ENCODE peak calls at places on chromosomes 12 and 14, in eight cellular contexts. One of them, this sample, is unnamed.

GRCh38 chr12:43069768-43070221 is 480.2 kb upstream of the PRICKLE1 start:
- DNase-seq in lower leg skin: no peak
- DNase-seq in PC-3: no peak
- DNase-seq in colonic mucosa: no peak
- DNase-seq in kidney: no peak
- DNase-seq in NB4: no peak
- DNase-seq in fibroblast of mammary gland: peak
- DNase-seq in fibroblast of pulmonary artery: peak
- DNase-seq in this sample: no peak

GRCh38 chr12:131747771-131748170 is 36.9 kb downstream of the SFSWAP start:
- DNase-seq in PC-3: no peak
- DNase-seq in NB4: no peak
- DNase-seq in fibroblast of pulmonary artery: no peak
- DNase-seq in fibroblast of mammary gland: no peak
- DNase-seq in kidney: no peak
- DNase-seq in colonic mucosa: no peak
- DNase-seq in lower leg skin: no peak
- DNase-seq in this sample: no peak

GRCh38 chr14:63045234-63045611 is at the start of gene KCNH5:
- DNase-seq in fibroblast of pulmonary artery: peak
- DNase-seq in colonic mucosa: no peak
- DNase-seq in fibroblast of mammary gland: peak
- DNase-seq in PC-3: peak
- DNase-seq in NB4: no peak
- DNase-seq in kidney: no peak
- DNase-seq in lower leg skin: no peak
- DNase-seq in this sample: no peak

GRCh38 chr14:24291446-24292117 is 8.0 kb downstream of the DHRS1 start:
- DNase-seq in PC-3: no peak
- DNase-seq in fibroblast of mammary gland: no peak
- DNase-seq in lower leg skin: no peak
- DNase-seq in NB4: no peak
- DNase-seq in fibroblast of pulmonary artery: no peak
- DNase-seq in colonic mucosa: no peak
- DNase-seq in kidney: no peak
- DNase-seq in this sample: no peak

GRCh38 chr12:76462668-76463224 is 96.8 kb downstream of the OSBPL8 start:
- DNase-seq in fibroblast of pulmonary artery: no peak
- DNase-seq in fibroblast of mammary gland: no peak
- DNase-seq in lower leg skin: no peak
- DNase-seq in PC-3: no peak
- DNase-seq in NB4: no peak
- DNase-seq in colonic mucosa: no peak
- DNase-seq in kidney: no peak
- DNase-seq in this sample: no peak

GRCh38 chr14:94282991-94283723 is 9.9 kb downstream of the SERPINA10 start:
- DNase-seq in fibroblast of mammary gland: no peak
- DNase-seq in fibroblast of pulmonary artery: no peak
- DNase-seq in kidney: no peak
- DNase-seq in colonic mucosa: no peak
- DNase-seq in PC-3: no peak
- DNase-seq in NB4: no peak
- DNase-seq in lower leg skin: no peak
- DNase-seq in this sample: no peak

GRCh38 chr12:108653082-108653516 is 19.4 kb upstream of the SELPLG start:
- DNase-seq in fibroblast of mammary gland: no peak
- DNase-seq in kidney: no peak
- DNase-seq in colonic mucosa: no peak
- DNase-seq in lower leg skin: no peak
- DNase-seq in fibroblast of pulmonary artery: no peak
- DNase-seq in PC-3: no peak
- DNase-seq in NB4: no peak
- DNase-seq in this sample: no peak

GRCh38 chr14:85528080-85528881 is 1.7 kb upstream of the FLRT2 start:
- DNase-seq in NB4: no peak
- DNase-seq in kidney: no peak
- DNase-seq in colonic mucosa: peak
- DNase-seq in PC-3: peak
- DNase-seq in lower leg skin: no peak
- DNase-seq in fibroblast of pulmonary artery: peak
- DNase-seq in fibroblast of mammary gland: peak
- DNase-seq in this sample: no peak

GRCh38 chr12:102960766-102961487 is 3.5 kb downstream of the ASCL1 start:
- DNase-seq in NB4: no peak
- DNase-seq in lower leg skin: no peak
- DNase-seq in fibroblast of pulmonary artery: no peak
- DNase-seq in PC-3: no peak
- DNase-seq in kidney: no peak
- DNase-seq in fibroblast of mammary gland: no peak
- DNase-seq in colonic mucosa: no peak
- DNase-seq in this sample: no peak

GRCh38 chr12:5022465-5023061 is 21.1 kb upstream of the KCNA5 start:
- DNase-seq in NB4: peak
- DNase-seq in fibroblast of mammary gland: peak
- DNase-seq in kidney: no peak
- DNase-seq in PC-3: peak
- DNase-seq in fibroblast of pulmonary artery: peak
- DNase-seq in lower leg skin: peak
- DNase-seq in colonic mucosa: peak
- DNase-seq in this sample: peak

GRCh38 chr14:38838049-38838978 is 264.7 kb downstream of the SEC23A start:
- DNase-seq in PC-3: no peak
- DNase-seq in lower leg skin: no peak
- DNase-seq in kidney: peak
- DNase-seq in fibroblast of pulmonary artery: no peak
- DNase-seq in fibroblast of mammary gland: no peak
- DNase-seq in colonic mucosa: peak
- DNase-seq in NB4: no peak
- DNase-seq in this sample: no peak

GRCh38 chr14:93045211-93045674 is 70.5 kb downstream of the ITPK1 start:
- DNase-seq in NB4: no peak
- DNase-seq in fibroblast of pulmonary artery: no peak
- DNase-seq in fibroblast of mammary gland: no peak
- DNase-seq in PC-3: no peak
- DNase-seq in lower leg skin: no peak
- DNase-seq in kidney: no peak
- DNase-seq in colonic mucosa: no peak
- DNase-seq in this sample: no peak

GRCh38 chr14:85122690-85123089 is 407.3 kb upstream of the FLRT2 start:
- DNase-seq in lower leg skin: no peak
- DNase-seq in NB4: no peak
- DNase-seq in fibroblast of mammary gland: peak
- DNase-seq in kidney: no peak
- DNase-seq in PC-3: peak
- DNase-seq in colonic mucosa: no peak
- DNase-seq in fibroblast of pulmonary artery: peak
- DNase-seq in this sample: no peak

GRCh38 chr14:37791384-37792036 is 196.1 kb downstream of the TTC6 start:
- DNase-seq in NB4: no peak
- DNase-seq in fibroblast of pulmonary artery: no peak
- DNase-seq in colonic mucosa: no peak
- DNase-seq in lower leg skin: no peak
- DNase-seq in kidney: no peak
- DNase-seq in fibroblast of mammary gland: no peak
- DNase-seq in PC-3: no peak
- DNase-seq in this sample: no peak

GRCh38 chr14:75247286-75247922 is 31.2 kb upstream of the FOS start:
- DNase-seq in lower leg skin: no peak
- DNase-seq in NB4: no peak
- DNase-seq in fibroblast of pulmonary artery: no peak
- DNase-seq in kidney: peak
- DNase-seq in colonic mucosa: no peak
- DNase-seq in PC-3: no peak
- DNase-seq in fibroblast of mammary gland: no peak
- DNase-seq in this sample: peak

GRCh38 chr14:80005561-80005960 is 205.7 kb downstream of the DIO2 start:
- DNase-seq in fibroblast of pulmonary artery: no peak
- DNase-seq in NB4: no peak
- DNase-seq in PC-3: no peak
- DNase-seq in lower leg skin: no peak
- DNase-seq in colonic mucosa: no peak
- DNase-seq in fibroblast of mammary gland: no peak
- DNase-seq in kidney: no peak
- DNase-seq in this sample: no peak

GRCh38 chr12:30146561-30146960 is 362.8 kb upstream of the TMTC1 start:
- DNase-seq in fibroblast of pulmonary artery: no peak
- DNase-seq in lower leg skin: no peak
- DNase-seq in PC-3: no peak
- DNase-seq in kidney: no peak
- DNase-seq in colonic mucosa: no peak
- DNase-seq in fibroblast of mammary gland: no peak
- DNase-seq in NB4: no peak
- DNase-seq in this sample: no peak

GRCh38 chr14:35594616-35595015 is 60.7 kb downstream of the INSM2 start:
- DNase-seq in colonic mucosa: no peak
- DNase-seq in PC-3: no peak
- DNase-seq in fibroblast of pulmonary artery: peak
- DNase-seq in NB4: no peak
- DNase-seq in lower leg skin: no peak
- DNase-seq in fibroblast of mammary gland: no peak
- DNase-seq in kidney: no peak
- DNase-seq in this sample: no peak
- TF ChIP-seq CTCF in colonic mucosa: no peak
- TF ChIP-seq CTCF in PC-3: no peak
- TF ChIP-seq CTCF in fibroblast of pulmonary artery: no peak
- TF ChIP-seq CTCF in NB4: no peak
- TF ChIP-seq CTCF in lower leg skin: no peak
- TF ChIP-seq CTCF in fibroblast of mammary gland: no peak
- TF ChIP-seq CTCF in kidney: no peak
- TF ChIP-seq CTCF in this sample: no peak

GRCh38 chr14:103725001-103725682 is 9.5 kb downstream of the ZFYVE21 start:
- DNase-seq in NB4: no peak
- DNase-seq in kidney: no peak
- DNase-seq in lower leg skin: no peak
- DNase-seq in colonic mucosa: no peak
- DNase-seq in fibroblast of mammary gland: no peak
- DNase-seq in fibroblast of pulmonary artery: no peak
- DNase-seq in PC-3: no peak
- DNase-seq in this sample: no peak

GRCh38 chr14:103725739-103726395 is 10.3 kb downstream of the ZFYVE21 start:
- DNase-seq in fibroblast of pulmonary artery: no peak
- DNase-seq in kidney: no peak
- DNase-seq in fibroblast of mammary gland: no peak
- DNase-seq in lower leg skin: no peak
- DNase-seq in PC-3: no peak
- DNase-seq in NB4: no peak
- DNase-seq in colonic mucosa: no peak
- DNase-seq in this sample: no peak

GRCh38 chr14:103728141-103728540 is 12.5 kb downstream of the ZFYVE21 start:
- DNase-seq in colonic mucosa: no peak
- DNase-seq in PC-3: no peak
- DNase-seq in fibroblast of pulmonary artery: no peak
- DNase-seq in kidney: peak
- DNase-seq in fibroblast of mammary gland: no peak
- DNase-seq in lower leg skin: no peak
- DNase-seq in NB4: no peak
- DNase-seq in this sample: no peak

GRCh38 chr14:103727313-103728000 is 11.8 kb downstream of the ZFYVE21 start:
- DNase-seq in fibroblast of mammary gland: no peak
- DNase-seq in PC-3: no peak
- DNase-seq in NB4: no peak
- DNase-seq in colonic mucosa: peak
- DNase-seq in lower leg skin: no peak
- DNase-seq in fibroblast of pulmonary artery: no peak
- DNase-seq in kidney: peak
- DNase-seq in this sample: no peak

DNA sequence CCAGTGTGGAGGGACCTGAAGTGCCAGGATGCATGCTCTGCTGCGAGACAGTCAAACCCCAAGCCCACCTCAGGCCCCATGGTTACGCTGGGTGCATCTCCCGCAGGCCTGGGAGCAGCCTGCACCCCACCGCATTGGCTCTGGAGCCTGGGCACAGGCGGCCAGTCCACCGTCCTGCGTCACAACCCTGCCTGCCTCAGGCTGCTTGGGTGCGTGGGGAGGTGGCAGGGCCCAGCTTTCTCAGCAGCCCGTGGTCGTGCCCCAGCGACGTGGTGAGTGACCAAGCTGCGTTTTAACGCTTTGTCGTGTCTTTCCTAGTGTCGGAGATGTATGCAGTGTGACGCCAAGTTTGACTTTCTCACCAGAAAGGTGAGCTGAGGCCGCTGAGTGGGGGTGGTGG is 10.9 kb downstream of the ZFYVE21 start:
- DNase-seq in fibroblast of mammary gland: no peak
- DNase-seq in NB4: no peak
- DNase-seq in colonic mucosa: no peak
- DNase-seq in fibroblast of pulmonary artery: no peak
- DNase-seq in lower leg skin: no peak
- DNase-seq in PC-3: no peak
- DNase-seq in kidney: no peak
- DNase-seq in this sample: no peak
- H3K4me3 ChIP-seq in fibroblast of mammary gland: no peak
- H3K4me3 ChIP-seq in NB4: no peak
- H3K4me3 ChIP-seq in colonic mucosa: no peak
- H3K4me3 ChIP-seq in fibroblast of pulmonary artery: no peak
- H3K4me3 ChIP-seq in lower leg skin: no peak
- H3K4me3 ChIP-seq in PC-3: no peak
- H3K4me3 ChIP-seq in kidney: no peak
- H3K4me3 ChIP-seq in this sample: no peak

DNA sequence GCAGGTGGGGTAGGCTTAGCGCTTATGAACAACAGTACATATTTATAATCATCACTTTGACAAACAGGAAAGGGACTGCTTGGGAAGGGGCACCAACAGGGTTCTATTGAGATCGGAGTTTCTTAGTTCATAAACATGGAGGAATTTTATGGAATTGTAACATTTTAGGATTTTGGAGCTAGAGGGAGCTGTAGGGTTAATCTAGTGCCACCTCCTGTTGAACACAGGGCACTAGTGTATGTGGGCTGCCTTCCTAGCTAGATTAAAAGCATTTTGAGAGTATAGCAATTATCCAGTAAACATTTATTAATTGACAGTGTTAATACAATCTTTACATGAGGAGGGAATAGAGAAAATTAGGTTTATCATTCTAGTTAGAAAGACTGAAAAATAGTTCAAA is 23.1 kb upstream of the TBC1D30 start:
- DNase-seq in lower leg skin: no peak
- DNase-seq in colonic mucosa: no peak
- DNase-seq in fibroblast of pulmonary artery: no peak
- DNase-seq in NB4: no peak
- DNase-seq in fibroblast of mammary gland: peak
- DNase-seq in kidney: no peak
- DNase-seq in PC-3: peak
- DNase-seq in this sample: no peak
- TF ChIP-seq CTCF in lower leg skin: no peak
- TF ChIP-seq CTCF in colonic mucosa: no peak
- TF ChIP-seq CTCF in fibroblast of pulmonary artery: peak
- TF ChIP-seq CTCF in NB4: peak
- TF ChIP-seq CTCF in fibroblast of mammary gland: peak
- TF ChIP-seq CTCF in kidney: no peak
- TF ChIP-seq CTCF in PC-3: peak
- TF ChIP-seq CTCF in this sample: peak

DNA sequence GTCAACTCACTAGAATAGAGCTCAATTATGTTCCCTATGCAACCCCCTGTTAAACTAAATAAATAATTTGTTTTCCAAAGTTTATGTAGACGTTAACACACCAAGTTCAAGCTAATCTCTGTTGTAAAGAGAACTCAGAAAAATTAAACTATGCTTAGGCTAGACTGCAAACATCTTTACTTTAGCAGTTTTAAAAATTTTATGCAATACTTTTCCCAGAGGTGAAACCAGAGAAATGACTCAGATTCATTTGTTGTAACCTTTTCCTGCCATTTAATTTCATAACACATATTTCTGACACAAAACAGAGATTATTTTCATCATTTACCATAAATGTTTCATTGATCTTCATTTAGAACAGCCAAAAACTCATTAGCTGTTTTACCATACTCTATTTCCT is 27.4 kb downstream of the ABCC9 start:
- DNase-seq in lower leg skin: no peak
- DNase-seq in NB4: no peak
- DNase-seq in colonic mucosa: no peak
- DNase-seq in fibroblast of pulmonary artery: no peak
- DNase-seq in fibroblast of mammary gland: peak
- DNase-seq in kidney: no peak
- DNase-seq in PC-3: no peak
- DNase-seq in this sample: no peak
- H3K4me3 ChIP-seq in lower leg skin: no peak
- H3K4me3 ChIP-seq in NB4: no peak
- H3K4me3 ChIP-seq in colonic mucosa: no peak
- H3K4me3 ChIP-seq in fibroblast of pulmonary artery: no peak
- H3K4me3 ChIP-seq in fibroblast of mammary gland: no peak
- H3K4me3 ChIP-seq in kidney: no peak
- H3K4me3 ChIP-seq in PC-3: no peak
- H3K4me3 ChIP-seq in this sample: no peak

This sample was measured in GM12865.